ENCODE peak calls at places on chromosomes 11 and 22, in four cellular contexts. S is lower lobe of right lung, Y is NCI-H446 treated with DMSO at 0.1 percent for 48 hours, I is AML-193. Z is an unnamed sample.

GRCh38 chr11:124875401-124875800 is 10.2 kb downstream of the ROBO3 start:
- DNase-seq in S (no peak), Y (no peak), I (no peak), Z (no peak)

GRCh38 chr11:119081682-119082081 is 3.0 kb upstream of the HMBS start:
- DNase-seq in S (no peak), Y (no peak), I (no peak), Z (peak)

GRCh38 chr11:6353367-6353987 is 33.2 kb upstream of the CAVIN3 start:
- DNase-seq in S (peak), Y (no peak), I (peak), Z (peak)

GRCh38 chr11:606245-606644 is 9.5 kb downstream of the IRF7 start:
- DNase-seq in S (peak), Y (no peak), I (no peak), Z (peak)

GRCh38 chr11:114208371-114208770 is 87.8 kb upstream of the NNMT start:
- DNase-seq in S (no peak), Y (no peak), I (no peak), Z (no peak)

GRCh38 chr11:61138940-61139339 is 22.3 kb downstream of the VPS37C start:
- DNase-seq in S (no peak), Y (no peak), I (no peak), Z (no peak)

GRCh38 chr11:94147433-94147845 is 18.8 kb downstream of the PANX1 start:
- DNase-seq in S (no peak), Y (no peak), I (no peak), Z (no peak)

GRCh38 chr11:955154-956049 is 29.7 kb downstream of the AP2A2 start:
- DNase-seq in S (no peak), Y (no peak), I (no peak), Z (no peak)

GRCh38 chr22:22144858-22145257 is 99.7 kb upstream of the VPREB1 start:
- DNase-seq in S (no peak), Y (no peak), I (no peak), Z (no peak)

GRCh38 chr22:20727118-20728015 is 46.5 kb upstream of the SERPIND1 start:
- DNase-seq in S (no peak), Y (no peak), I (no peak), Z (no peak)

GRCh38 chr22:20203142-20204099 is 52.6 kb upstream of the CCDC188 start:
- DNase-seq in S (peak), Y (no peak), I (no peak), Z (no peak)

GRCh38 chr11:32905028-32905667 is 12.5 kb downstream of the QSER1 start:
- DNase-seq in S (no peak), Y (no peak), I (no peak), Z (no peak)

GRCh38 chr11:65649656-65650546 is 12.0 kb downstream of the SIPA1 start:
- DNase-seq in S (no peak), Y (no peak), I (no peak), Z (no peak)

GRCh38 chr22:25698461-25698860 is 43.5 kb upstream of the MYO18B start:
- DNase-seq in S (no peak), Y (no peak), I (no peak), Z (no peak)

GRCh38 chr11:112355726-112356125 is 95.1 kb upstream of the PLET1 start:
- DNase-seq in S (peak), Y (peak), I (no peak), Z (no peak)

GRCh38 chr22:16960884-16961249 is 47.2 kb downstream of the GAB4 start:
- DNase-seq in S (no peak), Y (no peak), I (no peak), Z (no peak)

GRCh38 chr11:4611986-4612385 is 4.0 kb upstream of the TRIM68 start:
- DNase-seq in S (no peak), Y (no peak), I (no peak), Z (no peak)

GRCh38 chr11:14774738-14775137 is 117.3 kb downstream of the CYP2R1 start:
- DNase-seq in S (no peak), Y (no peak), I (no peak), Z (no peak)

GRCh38 chr11:18727499-18728236 is 1.7 kb upstream of the IGSF22 start:
- DNase-seq in S (no peak), Y (no peak), I (no peak), Z (no peak)

GRCh38 chr22:44963055-44963454 is 46.8 kb downstream of the PHF21B start:
- DNase-seq in S (no peak), Y (no peak), I (no peak), Z (no peak)

GRCh38 chr11:19162946-19163345 is 38.8 kb downstream of the CSRP3 start:
- DNase-seq in S (no peak), Y (no peak), I (no peak), Z (no peak)

GRCh38 chr11:110735431-110736157 is 23.4 kb upstream of the ARHGAP20 start:
- DNase-seq in S (no peak), Y (no peak), I (no peak), Z (no peak)

GRCh38 chr11:121563900-121564822 is 111.4 kb upstream of the SORL1-AS1 start:
- DNase-seq in S (no peak), Y (no peak), I (no peak), Z (no peak)

GRCh38 chr22:43417555-43417954 is 5.7 kb downstream of the MPPED1 start:
- DNase-seq in S (no peak), Y (no peak), I (no peak), Z (no peak)

GRCh38 chr11:65780770-65781151 is at the start of gene AP5B1:
- DNase-seq in S (peak), Y (no peak), I (peak), Z (no peak)